ENCODE peak calls at places on chromosomes 1 and 21, in nine cellular contexts. A is heart left ventricle; O is stimulated activated CD4-positive, alpha-beta T cell treated with anti-CD3 and anti-CD28 coated beads, Interleukin-1b, Interleukin-23, amount 100 ng/mL, for 1 hour; T is breast epithelium; P is RCC 7860; I is psoas muscle; Z is endothelial cell; K is GM12878; W is activated T-helper 9 cell treated with anti-CD3 and anti-CD28 coated beads, Interleukin-2, amount 50 U/mL, for 16 hours. S is an unnamed sample.

GRCh38 chr1:6386371-6386949 is 7.1 kb downstream of the ACOT7 start:
- DNase-seq in A (no peak), O (no peak), T (no peak), P (peak), I (no peak), Z (no peak), K (no peak), W (no peak), S (no peak)

GRCh38 chr1:53376041-53376461 is 48.2 kb upstream of the LRP8 start:
- DNase-seq in A (no peak), O (no peak), T (no peak), P (no peak), I (no peak), Z (no peak), K (no peak), W (no peak), S (no peak)

GRCh38 chr1:32291145-32291707 is 657 bp upstream of the HDAC1 start:
- DNase-seq in A (no peak), O (no peak), T (no peak), P (peak), I (no peak), Z (no peak), K (no peak), W (no peak), S (no peak)

GRCh38 chr1:18955442-18956188 is 861 bp downstream of the IFFO2 start:
- DNase-seq in A (peak), O (peak), T (no peak), P (no peak), I (peak), Z (peak), K (no peak), W (peak), S (no peak)

GRCh38 chr1:76669624-76670023 is 197.7 kb upstream of the ST6GALNAC5 start:
- DNase-seq in A (no peak), O (no peak), T (no peak), P (no peak), I (no peak), Z (no peak), K (no peak), W (no peak), S (no peak)

GRCh38 chr1:97379387-97380075 is 541.3 kb downstream of the DPYD start:
- DNase-seq in A (no peak), O (no peak), T (no peak), P (peak), I (no peak), Z (no peak), K (no peak), W (no peak), S (no peak)

GRCh38 chr21:46229133-46229922 is 754 bp upstream of the LSS start:
- DNase-seq in A (no peak), O (no peak), T (no peak), P (no peak), I (no peak), Z (no peak), K (no peak), W (no peak), S (no peak)

GRCh38 chr1:63975447-63975846 is 201.6 kb downstream of the ROR1 start:
- DNase-seq in A (no peak), O (no peak), T (no peak), P (no peak), I (no peak), Z (no peak), K (no peak), W (no peak), S (no peak)

GRCh38 chr1:169193191-169193850 is 86.8 kb downstream of the ATP1B1 start:
- DNase-seq in A (peak), O (no peak), T (no peak), P (no peak), I (peak), Z (no peak), K (no peak), W (no peak), S (no peak)

GRCh38 chr21:23162213-23162946 is 2164.2 kb downstream of the NCAM2 start:
- DNase-seq in A (no peak), O (no peak), T (no peak), P (no peak), I (no peak), Z (no peak), K (no peak), W (no peak), S (no peak)

GRCh38 chr1:156961709-156962108 is 41.3 kb downstream of the LRRC71 start:
- DNase-seq in A (no peak), O (no peak), T (no peak), P (no peak), I (no peak), Z (no peak), K (no peak), W (no peak), S (no peak)

GRCh38 chr1:7470904-7471638 is 300.0 kb upstream of the VAMP3 start:
- DNase-seq in A (peak), O (no peak), T (peak), P (peak), I (peak), Z (no peak), K (peak), W (no peak), S (no peak)

GRCh38 chr1:156842618-156843300 is 16.2 kb downstream of the INSRR start:
- DNase-seq in A (no peak), O (no peak), T (no peak), P (no peak), I (no peak), Z (no peak), K (no peak), W (no peak), S (no peak)

GRCh38 chr1:104082221-104082620 is 332.5 kb downstream of the AMY1C start:
- DNase-seq in A (no peak), O (no peak), T (no peak), P (no peak), I (no peak), Z (no peak), K (no peak), W (no peak), S (no peak)

GRCh38 chr1:93588206-93588605 is 93.4 kb downstream of the BCAR3 start:
- DNase-seq in A (no peak), O (no peak), T (no peak), P (no peak), I (peak), Z (no peak), K (no peak), W (no peak), S (no peak)

GRCh38 chr1:180503274-180503862 is 991 bp upstream of the ACBD6 start:
- DNase-seq in A (no peak), O (no peak), T (no peak), P (peak), I (no peak), Z (no peak), K (no peak), W (no peak), S (no peak)

S was measured in SIG-M5.